ENCODE peak calls at places on chromosome 14, in five cellular contexts. G is psoas muscle; C is GM04504; S is fibroblast of lung; K is activated CD8-positive, alpha-beta T cell treated with anti-CD3 and anti-CD28 coated beads, Interleukin-2, amount 10 ng/mL, durations not matched to agents 7 days and 5 days. Y is an unnamed sample.

GRCh38 chr14:38669027-38669426 is 413.1 kb upstream of the CLEC14A start:
- DNase-seq in C (no peak), S (no peak), K (no peak), G (no peak), Y (no peak)

GRCh38 chr14:74531011-74531410 is 37.4 kb downstream of the ISCA2 start:
- DNase-seq in K (no peak), G (no peak), S (no peak), C (no peak), Y (no peak)

GRCh38 chr14:58846682-58847465 is 209.1 kb downstream of the DACT1 start:
- DNase-seq in C (no peak), S (no peak), K (no peak), G (no peak), Y (no peak)

GRCh38 chr14:103788086-103788485 is 59.3 kb downstream of the PPP1R13B start:
- DNase-seq in K (no peak), C (no peak), G (no peak), S (no peak), Y (no peak)

GRCh38 chr14:95137804-95138167 is 19.5 kb downstream of the DICER1 start:
- DNase-seq in S (no peak), C (no peak), G (no peak), K (no peak), Y (no peak)

GRCh38 chr14:101719708-101720107 is 41.8 kb upstream of the PPP2R5C start:
- DNase-seq in G (peak), K (peak), S (no peak), C (no peak), Y (no peak)

GRCh38 chr14:50362791-50363733 is 33.6 kb downstream of the CDKL1 start:
- DNase-seq in C (no peak), S (no peak), G (no peak), K (peak), Y (peak)

GRCh38 chr14:95833429-95833828 is 43.2 kb upstream of the TUNAR start:
- DNase-seq in G (no peak), S (no peak), K (no peak), C (no peak), Y (no peak)

Y was measured in activated CD8-positive, alpha-beta memory T cell treated with anti-CD3 and anti-CD28 coated beads for 24 hours.